ENCODE peak calls at places on chromosomes 11 and 22, in ten cellular contexts. One of them, this sample, is unnamed.
A peak's percentile ranks its signal among the peaks of the same experiment; 100 is the strongest.

GRCh38 chr11:36703055-36703404 is 105.0 kb upstream of the RAG2 start:
- DNase-seq in right atrium auricular region: no peak
- DNase-seq in ovary: no peak
- DNase-seq in mammary epithelial cell: no peak
- DNase-seq in coronary artery: no peak
- DNase-seq in tibial artery: no peak
- DNase-seq in H1: no peak
- DNase-seq in K562: no peak
- DNase-seq in HCT116: no peak
- DNase-seq in sigmoid colon: no peak
- DNase-seq in this sample: no peak

GRCh38 chr11:11612439-11612838 is 9.4 kb downstream of the GALNT18 start:
- DNase-seq in right atrium auricular region: no peak
- DNase-seq in ovary: no peak
- DNase-seq in mammary epithelial cell: no peak
- DNase-seq in coronary artery: no peak
- DNase-seq in tibial artery: no peak
- DNase-seq in H1: no peak
- DNase-seq in K562: no peak
- DNase-seq in HCT116: no peak
- DNase-seq in sigmoid colon: no peak
- DNase-seq in this sample: no peak

GRCh38 chr11:102924851-102925380 is 30.6 kb downstream of the MMP13 start:
- DNase-seq in right atrium auricular region: no peak
- DNase-seq in ovary: no peak
- DNase-seq in mammary epithelial cell: peak; percentile 34
- DNase-seq in coronary artery: no peak
- DNase-seq in tibial artery: no peak
- DNase-seq in H1: no peak
- DNase-seq in K562: no peak
- DNase-seq in HCT116: no peak
- DNase-seq in sigmoid colon: no peak
- DNase-seq in this sample: no peak

GRCh38 chr11:127392575-127392974 is 392.0 kb upstream of the KIRREL3 start:
- DNase-seq in right atrium auricular region: no peak
- DNase-seq in ovary: no peak
- DNase-seq in mammary epithelial cell: no peak
- DNase-seq in coronary artery: no peak
- DNase-seq in tibial artery: no peak
- DNase-seq in H1: peak; percentile 5
- DNase-seq in K562: no peak
- DNase-seq in HCT116: no peak
- DNase-seq in sigmoid colon: no peak
- DNase-seq in this sample: no peak

GRCh38 chr11:135033545-135033944 is 621.5 kb upstream of the B3GAT1 start:
- DNase-seq in right atrium auricular region: no peak
- DNase-seq in ovary: no peak
- DNase-seq in mammary epithelial cell: no peak
- DNase-seq in coronary artery: no peak
- DNase-seq in tibial artery: no peak
- DNase-seq in H1: peak; percentile 54
- DNase-seq in K562: no peak
- DNase-seq in HCT116: no peak
- DNase-seq in sigmoid colon: no peak
- DNase-seq in this sample: no peak

GRCh38 chr11:124517314-124517713 is 26.1 kb downstream of the OR8B12 start:
- DNase-seq in right atrium auricular region: no peak
- DNase-seq in ovary: no peak
- DNase-seq in mammary epithelial cell: no peak
- DNase-seq in coronary artery: no peak
- DNase-seq in tibial artery: no peak
- DNase-seq in H1: no peak
- DNase-seq in K562: no peak
- DNase-seq in HCT116: no peak
- DNase-seq in sigmoid colon: no peak
- DNase-seq in this sample: no peak

GRCh38 chr22:29205598-29206371 is at the start of gene EMID1:
- DNase-seq in right atrium auricular region: no peak
- DNase-seq in ovary: peak; percentile 72
- DNase-seq in mammary epithelial cell: no peak
- DNase-seq in coronary artery: no peak
- DNase-seq in tibial artery: no peak
- DNase-seq in H1: no peak
- DNase-seq in K562: peak; percentile 89
- DNase-seq in HCT116: no peak
- DNase-seq in sigmoid colon: peak; percentile 76
- DNase-seq in this sample: peak; percentile 26

GRCh38 chr11:47270331-47271271 is 668 bp downstream of the MADD start:
- DNase-seq in right atrium auricular region: no peak
- DNase-seq in ovary: no peak
- DNase-seq in mammary epithelial cell: peak; percentile 54
- DNase-seq in coronary artery: no peak
- DNase-seq in tibial artery: no peak
- DNase-seq in H1: no peak
- DNase-seq in K562: peak; percentile 74
- DNase-seq in HCT116: no peak
- DNase-seq in sigmoid colon: peak; percentile 74
- DNase-seq in this sample: peak; percentile 50

GRCh38 chr22:43734370-43735005 is 77.6 kb downstream of the EFCAB6 start:
- DNase-seq in right atrium auricular region: no peak
- DNase-seq in ovary: no peak
- DNase-seq in mammary epithelial cell: no peak
- DNase-seq in coronary artery: no peak
- DNase-seq in tibial artery: no peak
- DNase-seq in H1: no peak
- DNase-seq in K562: no peak
- DNase-seq in HCT116: no peak
- DNase-seq in sigmoid colon: no peak
- DNase-seq in this sample: no peak

GRCh38 chr22:23484651-23485050 is 95.4 kb downstream of the IGLL1 start:
- DNase-seq in right atrium auricular region: no peak
- DNase-seq in ovary: no peak
- DNase-seq in mammary epithelial cell: no peak
- DNase-seq in coronary artery: no peak
- DNase-seq in tibial artery: no peak
- DNase-seq in H1: no peak
- DNase-seq in K562: no peak
- DNase-seq in HCT116: no peak
- DNase-seq in sigmoid colon: no peak
- DNase-seq in this sample: no peak

GRCh38 chr11:12683857-12684256 is 9.6 kb downstream of the TEAD1 start:
- DNase-seq in right atrium auricular region: no peak
- DNase-seq in ovary: no peak
- DNase-seq in mammary epithelial cell: no peak
- DNase-seq in coronary artery: no peak
- DNase-seq in tibial artery: no peak
- DNase-seq in H1: no peak
- DNase-seq in K562: no peak
- DNase-seq in HCT116: no peak
- DNase-seq in sigmoid colon: no peak
- DNase-seq in this sample: no peak

GRCh38 chr11:62266558-62266957 is 3.4 kb upstream of the SCGB2A2 start:
- DNase-seq in right atrium auricular region: no peak
- DNase-seq in ovary: no peak
- DNase-seq in mammary epithelial cell: no peak
- DNase-seq in coronary artery: no peak
- DNase-seq in tibial artery: no peak
- DNase-seq in H1: no peak
- DNase-seq in K562: no peak
- DNase-seq in HCT116: no peak
- DNase-seq in sigmoid colon: no peak
- DNase-seq in this sample: peak; percentile 73

GRCh38 chr11:62267576-62267975 is 2.4 kb upstream of the SCGB2A2 start:
- DNase-seq in right atrium auricular region: no peak
- DNase-seq in ovary: no peak
- DNase-seq in mammary epithelial cell: no peak
- DNase-seq in coronary artery: no peak
- DNase-seq in tibial artery: no peak
- DNase-seq in H1: no peak
- DNase-seq in K562: no peak
- DNase-seq in HCT116: no peak
- DNase-seq in sigmoid colon: no peak
- DNase-seq in this sample: peak; percentile 28

GRCh38 chr11:62264004-62264403 is 6.0 kb upstream of the SCGB2A2 start:
- DNase-seq in right atrium auricular region: no peak
- DNase-seq in ovary: no peak
- DNase-seq in mammary epithelial cell: no peak
- DNase-seq in coronary artery: no peak
- DNase-seq in tibial artery: no peak
- DNase-seq in H1: no peak
- DNase-seq in K562: no peak
- DNase-seq in HCT116: no peak
- DNase-seq in sigmoid colon: no peak
- DNase-seq in this sample: peak; percentile 41

GRCh38 chr11:62269654-62270278 is at the start of gene SCGB2A2:
- DNase-seq in right atrium auricular region: no peak
- DNase-seq in ovary: no peak
- DNase-seq in mammary epithelial cell: peak; percentile 13
- DNase-seq in coronary artery: no peak
- DNase-seq in tibial artery: no peak
- DNase-seq in H1: no peak
- DNase-seq in K562: peak; percentile 28
- DNase-seq in HCT116: peak; percentile 8
- DNase-seq in sigmoid colon: no peak
- DNase-seq in this sample: peak; percentile 78

GRCh38 chr11:62267050-62267449 is 2.9 kb upstream of the SCGB2A2 start:
- DNase-seq in right atrium auricular region: no peak
- DNase-seq in ovary: no peak
- DNase-seq in mammary epithelial cell: no peak
- DNase-seq in coronary artery: no peak
- DNase-seq in tibial artery: no peak
- DNase-seq in H1: no peak
- DNase-seq in K562: no peak
- DNase-seq in HCT116: no peak
- DNase-seq in sigmoid colon: no peak
- DNase-seq in this sample: no peak
- H3K4me3 ChIP-seq in right atrium auricular region: no peak overlapping the region
- H3K4me3 ChIP-seq in ovary: no peak overlapping the region
- H3K4me3 ChIP-seq in mammary epithelial cell: no peak overlapping the region
- H3K4me3 ChIP-seq in coronary artery: no peak overlapping the region
- H3K4me3 ChIP-seq in tibial artery: no peak overlapping the region
- H3K4me3 ChIP-seq in H1: no peak overlapping the region
- H3K4me3 ChIP-seq in K562: no peak overlapping the region
- H3K4me3 ChIP-seq in HCT116: no peak overlapping the region
- H3K4me3 ChIP-seq in sigmoid colon: no peak overlapping the region
- H3K4me3 ChIP-seq in this sample: no peak overlapping the region

GRCh38 chr11:62324738-62325556 is 12.3 kb upstream of the ASRGL1 start:
- DNase-seq in right atrium auricular region: no peak
- DNase-seq in ovary: no peak
- DNase-seq in mammary epithelial cell: peak; percentile 15
- DNase-seq in coronary artery: no peak
- DNase-seq in tibial artery: peak; percentile 30
- DNase-seq in H1: peak; percentile 41
- DNase-seq in K562: peak; percentile 79
- DNase-seq in HCT116: peak; percentile 34
- DNase-seq in sigmoid colon: no peak
- DNase-seq in this sample: peak; percentile 47
- TF ChIP-seq CTCF in right atrium auricular region: peak; percentile 63
- TF ChIP-seq CTCF in ovary: no peak
- TF ChIP-seq CTCF in mammary epithelial cell: peak; percentile 58
- TF ChIP-seq CTCF in coronary artery: no peak
- TF ChIP-seq CTCF in tibial artery: peak; percentile 39
- TF ChIP-seq CTCF in H1: peak; percentile 98
- TF ChIP-seq CTCF in K562: peak; percentile 98
- TF ChIP-seq CTCF in HCT116: peak; percentile 97
- TF ChIP-seq CTCF in sigmoid colon: no peak
- TF ChIP-seq CTCF in this sample: peak; percentile 47

GRCh38 chr22:18108187-18108586 is 2.4 kb upstream of the TUBA8 start:
- DNase-seq in right atrium auricular region: no peak
- DNase-seq in ovary: no peak
- DNase-seq in mammary epithelial cell: no peak
- DNase-seq in coronary artery: no peak
- DNase-seq in tibial artery: no peak
- DNase-seq in H1: no peak
- DNase-seq in K562: no peak
- DNase-seq in HCT116: no peak
- DNase-seq in sigmoid colon: no peak
- DNase-seq in this sample: no peak

GRCh38 chr22:18110944-18111758 is 542 bp downstream of the TUBA8 start:
- DNase-seq in right atrium auricular region: no peak
- DNase-seq in ovary: no peak
- DNase-seq in mammary epithelial cell: no peak
- DNase-seq in coronary artery: no peak
- DNase-seq in tibial artery: no peak
- DNase-seq in H1: no peak
- DNase-seq in K562: no peak
- DNase-seq in HCT116: no peak
- DNase-seq in sigmoid colon: no peak
- DNase-seq in this sample: no peak

GRCh38 chr22:18110194-18110943 is at the start of gene TUBA8:
- DNase-seq in right atrium auricular region: no peak
- DNase-seq in ovary: peak; percentile 70
- DNase-seq in mammary epithelial cell: peak; percentile 25
- DNase-seq in coronary artery: no peak
- DNase-seq in tibial artery: peak; percentile 47
- DNase-seq in H1: no peak
- DNase-seq in K562: no peak
- DNase-seq in HCT116: no peak
- DNase-seq in sigmoid colon: no peak
- DNase-seq in this sample: peak; percentile 40

GRCh38 chr22:18111759-18112330 is 1.2 kb downstream of the TUBA8 start:
- DNase-seq in right atrium auricular region: no peak
- DNase-seq in ovary: peak; percentile 49
- DNase-seq in mammary epithelial cell: no peak
- DNase-seq in coronary artery: no peak
- DNase-seq in tibial artery: no peak
- DNase-seq in H1: no peak
- DNase-seq in K562: no peak
- DNase-seq in HCT116: no peak
- DNase-seq in sigmoid colon: no peak
- DNase-seq in this sample: no peak

GRCh38 chr22:18109410-18110193 is 1.0 kb upstream of the TUBA8 start:
- DNase-seq in right atrium auricular region: no peak
- DNase-seq in ovary: no peak
- DNase-seq in mammary epithelial cell: no peak
- DNase-seq in coronary artery: no peak
- DNase-seq in tibial artery: no peak
- DNase-seq in H1: no peak
- DNase-seq in K562: no peak
- DNase-seq in HCT116: no peak
- DNase-seq in sigmoid colon: no peak
- DNase-seq in this sample: no peak
- H3K4me3 ChIP-seq in right atrium auricular region: peak overlapping the region; percentile 57
- H3K4me3 ChIP-seq in ovary: no peak overlapping the region
- H3K4me3 ChIP-seq in mammary epithelial cell: no peak overlapping the region
- H3K4me3 ChIP-seq in coronary artery: peak overlapping the region; percentile 72
- H3K4me3 ChIP-seq in tibial artery: peak overlapping the region; percentile 50
- H3K4me3 ChIP-seq in H1: no peak overlapping the region
- H3K4me3 ChIP-seq in K562: no peak overlapping the region
- H3K4me3 ChIP-seq in HCT116: no peak overlapping the region
- H3K4me3 ChIP-seq in sigmoid colon: peak overlapping the region; percentile 55
- H3K4me3 ChIP-seq in this sample: no peak overlapping the region

GRCh38 chr22:25774575-25775026 is 32.6 kb downstream of the MYO18B start:
- DNase-seq in right atrium auricular region: no peak
- DNase-seq in ovary: no peak
- DNase-seq in mammary epithelial cell: no peak
- DNase-seq in coronary artery: no peak
- DNase-seq in tibial artery: no peak
- DNase-seq in H1: no peak
- DNase-seq in K562: no peak
- DNase-seq in HCT116: no peak
- DNase-seq in sigmoid colon: no peak
- DNase-seq in this sample: no peak
- TF ChIP-seq CTCF in right atrium auricular region: peak; percentile 45
- TF ChIP-seq CTCF in ovary: no peak
- TF ChIP-seq CTCF in mammary epithelial cell: peak; percentile 41
- TF ChIP-seq CTCF in coronary artery: no peak
- TF ChIP-seq CTCF in tibial artery: no peak
- TF ChIP-seq CTCF in H1: peak; percentile 93
- TF ChIP-seq CTCF in K562: peak; percentile 32
- TF ChIP-seq CTCF in HCT116: peak; percentile 30
- TF ChIP-seq CTCF in sigmoid colon: no peak
- TF ChIP-seq CTCF in this sample: peak; percentile 33

This sample was measured in epithelial cell of esophagus.